ENCODE peak calls at places on chromosomes 16 and 17, in seven cellular contexts. U, X, F, W, I, N and B are unnamed samples.

GRCh38 chr17:77577491-77577890 is 381.0 kb upstream of the TNRC6C start:
- DNase-seq in W (no peak), N (no peak), I (no peak), F (no peak), U (no peak), X (no peak), B (no peak)

GRCh38 chr17:64024781-64025731 is 4.6 kb upstream of the ICAM2 start:
- DNase-seq in U (no peak), I (no peak), F (no peak), N (no peak), W (no peak), X (no peak), B (no peak)

GRCh38 chr16:68644715-68645493 is at the start of gene CDH3:
- DNase-seq in X (no peak), F (no peak), I (no peak), U (peak; percentile 5), W (peak; percentile 84), N (no peak), B (no peak)

GRCh38 chr16:10834766-10835165 is 16.2 kb upstream of the TVP23A start:
- DNase-seq in X (no peak), I (no peak), U (no peak), F (no peak), W (no peak), N (no peak), B (no peak)

GRCh38 chr17:31489295-31490018 is 98.0 kb downstream of the RAB11FIP4 start:
- DNase-seq in I (no peak), U (no peak), X (no peak), N (no peak), W (peak; percentile 44), F (no peak), B (no peak)

GRCh38 chr16:27650073-27650701 is 100.2 kb downstream of the KATNIP start:
- DNase-seq in W (no peak), X (no peak), F (no peak), I (no peak), U (no peak), N (no peak), B (no peak)

GRCh38 chr17:80805032-80805751 is 186.4 kb upstream of the CHMP6 start:
- DNase-seq in X (no peak), I (peak; percentile 61), N (no peak), U (no peak), W (no peak), F (no peak), B (no peak)

GRCh38 chr17:71505981-71506380 is 614.8 kb upstream of the SOX9 start:
- DNase-seq in F (no peak), N (no peak), X (no peak), W (no peak), I (no peak), U (no peak), B (no peak)

GRCh38 chr16:66342294-66342900 is 24.1 kb upstream of the CDH5 start:
- DNase-seq in F (no peak), I (no peak), U (no peak), X (no peak), N (no peak), W (peak; percentile 58), B (no peak)

GRCh38 chr17:32104158-32104557 is 38.1 kb upstream of the RHOT1 start:
- DNase-seq in I (no peak), U (no peak), F (no peak), X (no peak), W (no peak), N (no peak), B (no peak)

GRCh38 chr16:21159281-21159951 is 942 bp downstream of the LDAF1 start:
- DNase-seq in I (no peak), F (no peak), N (no peak), W (peak; percentile 71), X (no peak), U (no peak), B (no peak)

GRCh38 chr16:56836410-56836834 is 28.6 kb upstream of the SLC12A3 start:
- DNase-seq in W (no peak), U (no peak), N (no peak), F (no peak), I (no peak), X (no peak), B (no peak)